ENCODE peak calls at places on chromosomes 16 and 17, in four cellular contexts. N, X, W and B are unnamed samples.

GRCh38 chr16:85201566-85201965 is 89.3 kb upstream of the CIBAR2 start:
- ATAC-seq in N (no peak), X (no peak), W (no peak), B (no peak)

GRCh38 chr17:70968302-70968701 is 799.0 kb downstream of the KCNJ2 start:
- ATAC-seq in N (no peak), X (no peak), W (no peak), B (no peak)

GRCh38 chr16:81310045-81310644 is 4.6 kb upstream of the GAN start:
- ATAC-seq in N (no peak), X (no peak), W (no peak), B (no peak)

GRCh38 chr17:1710807-1711553 is 803 bp upstream of the TLCD2 start:
- ATAC-seq in N (no peak), X (no peak), W (no peak), B (no peak)

GRCh38 chr16:67486805-67487204 is 3.5 kb upstream of the AGRP start:
- ATAC-seq in N (no peak), X (no peak), W (no peak), B (no peak)

GRCh38 chr16:16048904-16049582 is 99.6 kb downstream of the ABCC1 start:
- ATAC-seq in N (no peak), X (peak; percentile 53), W (peak; percentile 64), B (no peak)

GRCh38 chr17:3963214-3964201 is 729 bp downstream of the ATP2A3 start:
- ATAC-seq in N (no peak), X (no peak), W (no peak), B (no peak)

GRCh38 chr16:68179196-68179795 is 56.6 kb downstream of the ESRP2 start:
- ATAC-seq in N (no peak), X (peak; percentile 23), W (no peak), B (no peak)

GRCh38 chr17:29726721-29727252 is 104.1 kb upstream of the CORO6 start:
- ATAC-seq in N (no peak), X (no peak), W (peak; percentile 39), B (no peak)

GRCh38 chr16:15961557-15962205 is 12.3 kb downstream of the ABCC1 start:
- ATAC-seq in N (no peak), X (no peak), W (no peak), B (no peak)

GRCh38 chr16:4060823-4061222 is 55.4 kb downstream of the ADCY9 start:
- ATAC-seq in N (no peak), X (no peak), W (no peak), B (no peak)

GRCh38 chr17:18967806-18968744 is 16.1 kb downstream of the SLC5A10 start:
- ATAC-seq in N (no peak), X (peak; percentile 18), W (peak; percentile 8), B (no peak)

DNA sequence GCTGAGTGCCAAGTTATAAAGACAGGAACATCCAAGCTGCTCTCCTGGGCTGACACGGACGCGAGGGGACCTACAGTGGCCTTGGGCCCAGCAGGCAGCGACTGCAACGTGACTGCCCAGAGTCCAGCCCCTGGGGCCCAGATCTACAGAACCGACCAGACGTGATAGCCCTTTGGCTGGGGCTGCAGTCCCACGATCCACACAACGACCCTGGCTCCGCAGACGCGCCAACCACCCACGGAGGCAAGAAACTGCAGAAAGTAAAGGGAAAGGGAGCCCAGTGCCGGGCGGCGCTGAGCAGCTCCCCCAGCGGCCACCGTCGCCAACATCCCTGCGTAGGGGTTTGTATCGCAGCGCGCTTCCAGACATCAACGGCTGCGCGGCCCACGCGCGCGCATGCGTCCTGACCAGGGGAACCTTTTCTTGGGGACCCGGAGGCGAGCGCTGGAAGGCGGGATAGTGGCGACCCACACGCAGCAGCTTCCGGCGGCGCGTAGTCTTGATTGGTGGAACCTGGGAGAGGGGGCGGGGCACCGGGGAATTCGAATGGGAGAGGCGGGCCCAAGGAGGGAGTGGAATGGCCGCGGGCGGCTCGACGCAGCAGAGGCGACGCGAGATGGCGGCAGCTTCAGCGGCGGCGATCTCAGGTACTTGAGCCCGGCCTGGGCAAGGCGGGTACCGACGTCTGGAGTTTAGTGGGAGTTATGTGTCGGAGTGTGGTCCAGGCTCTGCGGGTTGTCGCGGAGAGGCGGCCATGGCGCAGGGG is at the start of gene KIF22:
- ATAC-seq in N (peak; percentile 99), X (peak; percentile 95), W (peak; percentile 97), B (peak; percentile 100)
- TF ChIP-seq EP300 in N (no peak), X (peak; percentile 29), W (no peak), B (no peak)

GRCh38 chr17:8412089-8412488 is 14.5 kb upstream of the RNF222 start:
- ATAC-seq in N (no peak), X (no peak), W (no peak), B (no peak)
- TF ChIP-seq EP300 in N (no peak), X (no peak), W (no peak), B (no peak)

GRCh38 chr17:63838586-63839184 is 3.8 kb downstream of the SMARCD2 start:
- ATAC-seq in N (peak; percentile 58), X (no peak), W (no peak), B (peak; percentile 80)
- TF ChIP-seq EP300 in N (peak; percentile 55), X (no peak), W (no peak), B (peak; percentile 6)

GRCh38 chr16:80259289-80259805 is 281.4 kb upstream of the DYNLRB2 start:
- ATAC-seq in N (no peak), X (peak; percentile 49), W (no peak), B (no peak)

GRCh38 chr16:80253741-80254140 is 287.1 kb upstream of the DYNLRB2 start:
- ATAC-seq in N (no peak), X (no peak), W (no peak), B (no peak)

GRCh38 chr16:80254970-80255369 is 285.8 kb upstream of the DYNLRB2 start:
- ATAC-seq in N (no peak), X (no peak), W (no peak), B (no peak)

GRCh38 chr16:80260906-80261311 is 279.9 kb upstream of the DYNLRB2 start:
- ATAC-seq in N (no peak), X (no peak), W (peak; percentile 19), B (no peak)

DNA sequence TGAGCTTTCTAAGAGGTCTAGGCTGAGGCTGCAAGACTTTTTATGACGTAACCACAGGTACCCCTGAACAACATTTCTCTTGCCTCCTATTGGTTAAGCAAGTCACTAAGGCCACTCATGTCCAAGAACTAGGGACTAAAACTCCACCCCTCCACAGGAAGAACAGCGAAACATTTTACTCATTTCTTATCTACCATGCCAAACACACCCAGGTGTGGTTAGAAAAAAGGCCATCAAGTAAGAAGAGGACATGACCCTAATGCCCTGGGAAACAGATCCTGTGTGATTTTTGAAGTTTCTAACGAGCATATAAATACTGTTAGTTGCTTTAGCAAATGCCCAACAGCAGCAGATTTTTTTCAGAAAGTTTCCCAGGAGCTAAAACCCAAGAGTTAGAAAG is 282.4 kb upstream of the DYNLRB2 start:
- ATAC-seq in N (no peak), X (no peak), W (no peak), B (no peak)
- TF ChIP-seq EP300 in N (no peak), X (no peak), W (no peak), B (no peak)

DNA sequence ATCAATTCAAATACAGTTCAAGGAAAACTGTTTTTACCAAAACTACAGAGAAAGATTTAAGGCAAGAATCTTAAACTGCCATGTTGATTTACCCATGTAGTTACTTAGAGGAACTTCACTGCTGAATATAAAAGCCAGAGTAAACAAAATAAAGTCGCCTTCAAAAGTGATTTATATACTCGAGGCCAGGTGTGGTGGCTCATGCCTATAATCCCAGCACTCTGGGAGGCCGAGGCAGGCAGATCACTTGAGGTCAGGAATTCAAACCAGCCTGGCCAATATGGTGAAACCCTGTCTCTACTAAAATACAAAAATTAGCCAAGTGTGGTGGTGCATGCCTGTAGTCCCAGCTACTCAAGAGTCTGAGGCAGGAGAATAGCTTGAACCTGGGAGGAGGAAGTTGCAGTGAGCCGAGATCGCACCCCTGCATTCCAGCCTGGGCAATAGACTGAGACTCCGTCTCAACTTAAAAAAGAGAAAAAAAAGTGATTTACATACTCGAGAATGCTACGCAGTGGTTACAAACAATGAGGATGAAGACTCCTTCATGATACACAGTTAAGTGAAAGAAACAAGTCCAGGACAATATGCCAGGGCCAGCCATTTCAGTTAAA is 54.1 kb upstream of the CNEP1R1 start:
- ATAC-seq in N (no peak), X (no peak), W (no peak), B (no peak)
- TF ChIP-seq EP300 in N (no peak), X (no peak), W (no peak), B (no peak)

GRCh38 chr16:22664561-22664997 is 149.4 kb upstream of the HS3ST2 start:
- ATAC-seq in N (no peak), X (no peak), W (no peak), B (no peak)
- TF ChIP-seq EP300 in N (no peak), X (no peak), W (no peak), B (no peak)

GRCh38 chr16:17343729-17344128 is 127.0 kb downstream of the XYLT1 start:
- ATAC-seq in N (no peak), X (no peak), W (no peak), B (no peak)
- TF ChIP-seq EP300 in N (no peak), X (no peak), W (no peak), B (no peak)

GRCh38 chr17:80253631-80254395 is 6.8 kb upstream of the RNF213 start:
- ATAC-seq in N (no peak), X (no peak), W (no peak), B (no peak)

GRCh38 chr17:80251966-80252365 is 8.7 kb upstream of the RNF213 start:
- ATAC-seq in N (no peak), X (no peak), W (no peak), B (no peak)

GRCh38 chr17:80256034-80256350 is 4.7 kb upstream of the RNF213 start:
- ATAC-seq in N (no peak), X (no peak), W (no peak), B (no peak)

GRCh38 chr17:80252871-80253270 is 7.8 kb upstream of the RNF213 start:
- ATAC-seq in N (peak; percentile 63), X (peak; percentile 59), W (peak; percentile 81), B (no peak)

GRCh38 chr17:80254396-80255241 is 6.0 kb upstream of the RNF213 start:
- ATAC-seq in N (peak; percentile 85), X (peak; percentile 58), W (peak; percentile 90), B (peak; percentile 28)
- TF ChIP-seq EP300 in N (peak; percentile 98), X (peak; percentile 79), W (peak; percentile 92), B (no peak)

DNA sequence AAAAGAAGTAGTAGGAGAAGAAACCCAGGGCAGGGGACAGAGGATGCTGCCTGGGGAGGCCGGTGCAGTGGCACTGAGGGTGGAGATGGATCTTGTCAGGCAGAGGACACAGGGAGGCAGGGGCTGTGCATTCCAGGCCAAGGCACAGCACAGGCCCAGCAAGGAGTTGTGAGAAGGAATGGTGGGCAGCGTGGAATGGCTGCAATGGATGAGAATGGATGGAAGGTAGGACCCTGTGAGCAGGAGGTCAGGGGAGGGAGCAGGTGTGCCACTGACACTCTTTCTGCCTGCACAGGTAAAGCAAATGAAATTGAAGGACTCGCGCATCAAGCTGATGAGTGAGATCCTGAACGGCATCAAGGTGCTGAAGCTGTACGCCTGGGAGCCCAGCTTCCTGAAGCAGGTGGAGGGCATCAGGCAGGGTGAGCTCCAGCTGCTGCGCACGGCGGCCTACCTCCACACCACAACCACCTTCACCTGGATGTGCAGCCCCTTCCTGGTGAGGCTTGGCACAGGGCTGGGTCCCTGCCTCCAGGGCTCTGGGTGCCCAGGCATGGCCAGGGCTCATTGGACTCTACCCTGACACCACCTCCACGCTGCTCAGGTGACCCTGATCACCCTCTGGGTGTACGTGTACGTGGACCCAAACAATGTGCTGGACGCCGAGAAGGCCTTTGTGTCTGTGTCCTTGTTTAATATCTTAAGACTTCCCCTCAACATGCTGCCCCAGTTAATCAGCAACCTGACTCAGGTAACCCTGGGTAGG is 32.8 kb downstream of the ABCC3 start:
- ATAC-seq in N (no peak), X (peak; percentile 28), W (peak; percentile 4), B (no peak)
- TF ChIP-seq EP300 in N (no peak), X (no peak), W (no peak), B (no peak)